ENCODE peak calls at places on chromosomes 2 and 18, in eight cellular contexts. L is cardiac muscle cell, W is IMR-90, O is heart right ventricle, T is GM23338, C is spleen, Q is keratinocyte, K is Peyer's patch. N is an unnamed sample.
A peak's percentile ranks its signal among the peaks of the same experiment; 100 is the strongest.

GRCh38 chr18:59575995-59576394 is 121.2 kb downstream of the CCBE1 start:
- DNase-seq in T (no peak), W (no peak), C (no peak), L (no peak), O (no peak), K (no peak), Q (no peak), N (no peak)

GRCh38 chr2:200161458-200161857 is 145.0 kb upstream of the SPATS2L start:
- DNase-seq in W (no peak), O (no peak), L (no peak), K (no peak), Q (no peak), C (no peak), T (peak; percentile 38), N (no peak)

GRCh38 chr2:217477583-217477982 is 525.2 kb downstream of the TNS1 start:
- DNase-seq in Q (no peak), C (no peak), T (peak; percentile 18), W (no peak), K (no peak), L (no peak), O (no peak), N (no peak)

GRCh38 chr2:239285932-239286230 is 114.9 kb downstream of the HDAC4 start:
- DNase-seq in T (no peak), L (no peak), W (no peak), C (no peak), O (no peak), K (no peak), Q (no peak), N (no peak)

GRCh38 chr2:155404433-155405002 is 706.0 kb downstream of the KCNJ3 start:
- DNase-seq in T (no peak), O (no peak), L (no peak), Q (no peak), W (no peak), C (no peak), K (no peak), N (no peak)

GRCh38 chr18:11760498-11761158 is 71.6 kb downstream of the GNAL start:
- DNase-seq in O (no peak), W (no peak), Q (no peak), C (no peak), K (no peak), L (no peak), T (no peak), N (no peak)

GRCh38 chr2:119429225-119430000 is 2.2 kb upstream of the TMEM37 start:
- DNase-seq in Q (no peak), L (no peak), W (no peak), T (no peak), O (no peak), C (no peak), K (no peak), N (no peak)

GRCh38 chr2:97966545-97967215 is 29.1 kb downstream of the TMEM131 start:
- DNase-seq in O (no peak), C (no peak), K (no peak), W (peak; percentile 27), L (no peak), Q (peak; percentile 35), T (no peak), N (peak; percentile 31)

GRCh38 chr2:25673170-25674002 is at the start of gene DTNB:
- DNase-seq in C (peak; percentile 96), T (peak; percentile 85), W (peak; percentile 54), O (peak; percentile 78), K (peak; percentile 83), L (peak; percentile 88), Q (peak; percentile 60), N (peak; percentile 83)

GRCh38 chr2:88809216-88809615 is 117.7 kb downstream of the RPIA start:
- DNase-seq in Q (no peak), K (no peak), T (no peak), L (no peak), O (no peak), W (no peak), C (no peak), N (no peak)

DNA sequence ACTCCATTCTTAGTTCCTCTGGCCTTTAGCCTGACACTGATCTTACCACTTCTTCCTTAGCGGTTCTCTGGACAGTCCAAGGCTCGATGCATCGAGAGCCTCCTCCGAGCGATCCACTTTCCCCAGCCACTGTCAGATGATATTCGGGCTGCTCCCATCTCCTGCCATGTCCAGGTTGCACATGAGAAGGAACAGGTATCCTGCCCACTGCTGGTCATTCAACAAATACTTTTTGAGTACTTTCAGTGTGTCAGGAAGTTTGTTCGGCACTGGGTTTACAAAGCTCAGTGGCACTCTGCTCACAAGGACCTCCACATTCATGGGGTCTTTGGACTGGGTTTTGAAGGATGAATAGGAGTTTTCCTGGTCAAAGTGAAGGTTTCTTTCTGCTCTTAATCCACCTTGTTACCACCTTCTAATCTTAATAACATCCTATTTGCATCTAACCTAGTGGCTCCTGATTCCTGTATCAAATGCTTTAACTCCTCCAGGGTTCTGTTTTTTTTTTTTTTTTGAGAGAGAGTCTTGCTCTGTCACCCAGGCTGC is 25.8 kb downstream of the GCKR start:
- DNase-seq in C (no peak), L (no peak), T (no peak), K (no peak), Q (no peak), O (no peak), W (no peak), N (no peak)
- H3K27ac ChIP-seq in C (no peak overlapping the region), L (no peak overlapping the region), T (no peak overlapping the region), K (no peak overlapping the region), Q (no peak overlapping the region), O (no peak overlapping the region), W (no peak overlapping the region), N (no peak overlapping the region)

GRCh38 chr2:120599656-120600055 is 136.0 kb upstream of the GLI2 start:
- DNase-seq in W (no peak), L (no peak), Q (no peak), K (peak; percentile 15), T (no peak), O (no peak), C (peak; percentile 37), N (no peak)

GRCh38 chr2:120597595-120598193 is 138.0 kb upstream of the GLI2 start:
- DNase-seq in Q (no peak), W (no peak), O (no peak), T (no peak), L (no peak), K (peak; percentile 32), C (peak; percentile 69), N (no peak)

GRCh38 chr2:120600335-120600734 is 135.3 kb upstream of the GLI2 start:
- DNase-seq in O (no peak), C (peak; percentile 64), K (peak; percentile 11), T (no peak), Q (no peak), L (no peak), W (no peak), N (no peak)

GRCh38 chr2:120598416-120598815 is 137.3 kb upstream of the GLI2 start:
- DNase-seq in Q (no peak), T (no peak), O (no peak), L (no peak), C (peak; percentile 47), K (peak; percentile 34), W (no peak), N (no peak)

DNA sequence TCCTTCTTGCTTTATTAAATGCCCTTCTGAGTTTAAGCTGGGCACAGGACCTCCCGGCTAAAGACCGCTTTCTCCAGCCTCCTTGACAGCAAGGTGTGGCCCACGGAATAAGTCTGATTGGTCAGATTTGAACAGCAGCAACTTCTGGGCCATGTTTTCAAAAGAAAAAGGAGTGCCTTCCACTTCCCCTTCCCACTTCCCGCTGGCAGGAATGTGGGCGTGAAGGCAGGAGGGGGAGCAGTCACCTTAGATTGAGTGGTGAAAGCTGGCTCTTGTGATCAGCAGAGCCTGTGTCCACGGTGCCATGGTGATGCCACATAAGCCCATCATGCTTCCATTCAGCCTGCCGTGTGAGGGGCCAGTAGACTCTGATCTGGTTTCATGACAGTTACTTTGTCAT is 136.6 kb upstream of the GLI2 start:
- DNase-seq in T (no peak), K (peak; percentile 27), W (no peak), L (no peak), Q (no peak), C (peak; percentile 34), O (no peak), N (no peak)
- TF ChIP-seq CTCF in T (no peak), K (no peak), W (no peak), L (no peak), Q (no peak), C (no peak), O (no peak), N (no peak)

GRCh38 chr2:188787002-188787660 is 187.0 kb upstream of the COL3A1 start:
- DNase-seq in K (no peak), O (no peak), Q (no peak), W (peak; percentile 88), C (no peak), T (no peak), L (no peak), N (no peak)

GRCh38 chr2:188785515-188785914 is 188.7 kb upstream of the COL3A1 start:
- DNase-seq in T (no peak), O (no peak), C (no peak), Q (no peak), L (no peak), W (no peak), K (no peak), N (no peak)

GRCh38 chr2:188788621-188789020 is 185.6 kb upstream of the COL3A1 start:
- DNase-seq in C (no peak), Q (no peak), W (peak; percentile 93), O (peak; percentile 79), T (no peak), K (no peak), L (no peak), N (peak; percentile 33)

GRCh38 chr2:188786368-188786781 is 187.8 kb upstream of the COL3A1 start:
- DNase-seq in Q (no peak), C (no peak), K (no peak), W (peak; percentile 79), O (peak; percentile 39), L (no peak), T (no peak), N (no peak)

DNA sequence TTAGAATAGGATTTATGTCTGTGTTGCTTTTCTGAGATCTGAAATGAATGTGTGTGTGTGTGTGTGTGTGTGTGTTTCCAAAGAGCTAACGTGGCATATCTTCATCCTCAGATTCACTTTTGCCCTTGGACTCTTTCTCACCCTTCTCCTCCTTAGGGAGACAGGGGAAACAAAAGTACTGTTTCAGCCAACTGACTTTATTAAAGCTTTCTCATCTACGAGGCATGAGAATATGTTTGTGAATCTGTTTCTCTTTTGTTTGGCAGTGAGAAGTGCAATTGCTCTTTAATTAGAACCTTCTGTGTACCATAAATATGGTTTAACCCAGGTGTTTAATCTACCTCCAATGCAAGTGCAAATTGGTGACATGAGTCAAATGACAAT is 186.5 kb upstream of the COL3A1 start:
- DNase-seq in C (no peak), Q (no peak), T (no peak), O (no peak), L (no peak), W (no peak), K (no peak), N (no peak)
- H3K27ac ChIP-seq in C (peak overlapping the region; percentile 24), Q (no peak overlapping the region), T (no peak overlapping the region), O (peak overlapping the region; percentile 85), L (no peak overlapping the region), W (peak overlapping the region; percentile 51), K (peak overlapping the region; percentile 44), N (peak overlapping the region; percentile 63)

DNA sequence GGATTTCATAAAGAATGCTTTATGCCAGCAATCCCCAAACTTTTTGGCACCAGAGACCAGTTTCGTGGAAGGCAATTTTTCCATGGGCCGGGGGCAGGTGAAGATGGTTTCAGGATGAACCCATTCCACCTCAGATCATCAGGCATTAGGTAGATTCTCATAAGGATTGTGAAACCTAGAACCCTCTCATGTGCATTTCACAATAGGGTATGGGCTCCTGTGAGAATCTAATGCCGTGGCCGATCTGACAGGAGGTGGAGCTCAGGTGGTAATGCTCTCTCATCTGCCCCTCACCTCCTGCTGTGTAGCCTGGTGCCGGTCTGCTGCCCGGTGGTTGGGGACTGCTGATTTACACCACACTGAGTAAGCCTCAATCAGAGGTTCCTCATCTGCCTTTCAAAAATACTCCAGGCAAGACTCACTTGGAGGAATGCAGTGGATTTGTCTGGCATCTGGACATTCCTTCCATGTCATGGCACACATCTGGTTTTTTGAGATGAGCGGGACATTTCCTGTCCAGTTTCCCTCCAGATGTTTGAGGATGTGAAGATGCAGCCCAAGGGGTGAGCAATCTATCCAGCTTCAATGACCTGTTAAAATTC is 185.8 kb downstream of the VAPA start:
- DNase-seq in Q (no peak), C (no peak), L (no peak), K (no peak), T (no peak), W (peak; percentile 27), O (no peak), N (no peak)
- TF ChIP-seq CTCF in Q (no peak), C (no peak), L (no peak), K (no peak), T (no peak), W (no peak), O (no peak), N (no peak)